ENCODE peak calls at places on chromosomes 3 and 15, in five cellular contexts. F is A673; I is heart left ventricle; T is lower lobe of right lung; G is effector memory CD4-positive, alpha-beta T cell. B is an unnamed sample.
A peak's percentile ranks its signal among the peaks of the same experiment; 100 is the strongest.

GRCh38 chr3:136277634-136278033 is 27.5 kb downstream of the PCCB start:
- DNase-seq in F (no peak), I (no peak), T (no peak), G (no peak), B (no peak)

GRCh38 chr3:37453393-37454391 is 279.3 kb upstream of the LRRFIP2 start:
- DNase-seq in F (peak; percentile 18), I (peak; percentile 82), T (peak; percentile 65), G (no peak), B (no peak)

GRCh38 chr3:23601020-23601822 is 204.5 kb upstream of the UBE2E1 start:
- DNase-seq in F (no peak), I (no peak), T (no peak), G (no peak), B (no peak)

GRCh38 chr15:85002517-85002916 is 20.9 kb downstream of the PDE8A start:
- DNase-seq in F (no peak), I (no peak), T (no peak), G (peak; percentile 5), B (no peak)

GRCh38 chr3:149770246-149770645 is 18.0 kb upstream of the COMMD2 start:
- DNase-seq in F (no peak), I (no peak), T (no peak), G (no peak), B (no peak)

GRCh38 chr15:82314769-82315518 is 34.3 kb downstream of the GOLGA6L10 start:
- DNase-seq in F (no peak), I (peak; percentile 53), T (no peak), G (no peak), B (no peak)

GRCh38 chr15:35000511-35000910 is 12.4 kb upstream of the ZNF770 start:
- DNase-seq in F (no peak), I (no peak), T (no peak), G (no peak), B (peak; percentile 67)

GRCh38 chr3:165638066-165638465 is 199.2 kb downstream of the BCHE start:
- DNase-seq in F (no peak), I (no peak), T (no peak), G (no peak), B (no peak)

GRCh38 chr3:13866406-13866965 is 13.4 kb downstream of the WNT7A start:
- DNase-seq in F (peak; percentile 82), I (no peak), T (no peak), G (peak; percentile 39), B (no peak)

GRCh38 chr3:177905173-177905894 is 630.9 kb upstream of the KCNMB2 start:
- DNase-seq in F (no peak), I (no peak), T (no peak), G (no peak), B (peak; percentile 82)

GRCh38 chr3:177898185-177898584 is 638.1 kb upstream of the KCNMB2 start:
- DNase-seq in F (no peak), I (no peak), T (no peak), G (no peak), B (no peak)

GRCh38 chr3:177894021-177894690 is 642.1 kb upstream of the KCNMB2 start:
- DNase-seq in F (no peak), I (no peak), T (no peak), G (no peak), B (no peak)

GRCh38 chr3:177904661-177905060 is 631.6 kb upstream of the KCNMB2 start:
- DNase-seq in F (no peak), I (no peak), T (no peak), G (no peak), B (no peak)

GRCh38 chr3:177899275-177900067 is 636.8 kb upstream of the KCNMB2 start:
- DNase-seq in F (no peak), I (no peak), T (no peak), G (no peak), B (no peak)
- H3K9me3 ChIP-seq in F (peaks cover 9% of the 10 kb centered on the region), I (peaks cover 48% of the 10 kb centered on the region), T (peaks cover 21% of the 10 kb centered on the region), G (peaks cover 5% of the 10 kb centered on the region), B (peaks cover 28% of the 10 kb centered on the region)

GRCh38 chr15:29736745-29737023 is 85.6 kb downstream of the TJP1 start:
- DNase-seq in F (no peak), I (no peak), T (no peak), G (no peak), B (no peak)

GRCh38 chr15:29736012-29736744 is 86.1 kb downstream of the TJP1 start:
- DNase-seq in F (no peak), I (no peak), T (no peak), G (no peak), B (no peak)

GRCh38 chr15:29734917-29735572 is 87.2 kb downstream of the TJP1 start:
- DNase-seq in F (peak; percentile 10), I (no peak), T (no peak), G (no peak), B (no peak)

GRCh38 chr15:29740692-29741311 is 81.5 kb downstream of the TJP1 start:
- DNase-seq in F (peak; percentile 9), I (no peak), T (no peak), G (no peak), B (no peak)
- H3K27ac ChIP-seq in F (no peak overlapping the region), I (no peak overlapping the region), T (no peak overlapping the region), G (no peak overlapping the region), B (no peak overlapping the region)

DNA sequence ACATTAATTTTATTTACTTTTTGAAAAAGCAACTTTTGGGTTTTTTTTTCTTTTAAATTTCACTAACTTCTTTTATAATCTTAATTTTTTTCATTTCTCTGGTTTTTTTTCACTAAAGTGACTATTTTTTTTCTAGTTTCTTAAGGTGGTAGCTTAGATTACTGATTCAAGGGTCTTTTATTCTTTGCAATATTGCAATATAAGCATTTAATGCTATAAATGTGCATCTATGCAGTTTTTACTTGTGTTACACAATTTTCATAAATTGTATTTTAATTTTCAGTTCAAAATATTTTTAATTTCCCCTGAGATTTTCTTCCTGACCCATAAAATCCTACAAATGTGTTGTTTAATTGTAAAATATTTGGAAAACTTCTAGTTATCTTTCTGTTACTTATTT is 535.8 kb downstream of the GABRG3 start:
- DNase-seq in F (no peak), I (no peak), T (no peak), G (no peak), B (no peak)
- H3K9me3 ChIP-seq in F (peaks cover 41% of the 10 kb centered on the region), I (peaks cover 21% of the 10 kb centered on the region), T (peaks cover 15% of the 10 kb centered on the region), G (peaks cover 3% of the 10 kb centered on the region), B (peaks cover 4% of the 10 kb centered on the region)

DNA sequence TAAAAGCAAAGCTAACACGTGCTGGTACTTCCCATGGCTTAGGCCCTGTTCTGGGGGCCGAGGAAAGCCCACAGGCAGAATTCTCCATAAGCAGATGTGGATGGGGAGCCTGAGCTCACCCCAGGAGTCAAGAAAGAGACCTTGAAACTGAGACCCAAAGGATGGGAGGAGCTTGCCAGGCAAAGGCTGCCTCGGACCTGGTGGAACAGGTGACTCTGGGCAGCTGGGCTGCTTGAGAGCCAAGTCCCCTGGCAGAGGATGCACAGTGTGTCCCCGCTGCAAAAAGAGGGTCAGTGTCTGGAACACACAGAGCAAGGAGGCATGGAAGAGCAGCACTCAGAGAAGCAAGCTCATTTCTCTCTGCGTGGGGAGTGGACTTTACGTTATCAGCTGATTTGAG is 528.7 kb downstream of the GABRG3 start:
- DNase-seq in F (no peak), I (no peak), T (no peak), G (no peak), B (no peak)
- H3K27ac ChIP-seq in F (no peak overlapping the region), I (no peak overlapping the region), T (no peak overlapping the region), G (no peak overlapping the region), B (no peak overlapping the region)

DNA sequence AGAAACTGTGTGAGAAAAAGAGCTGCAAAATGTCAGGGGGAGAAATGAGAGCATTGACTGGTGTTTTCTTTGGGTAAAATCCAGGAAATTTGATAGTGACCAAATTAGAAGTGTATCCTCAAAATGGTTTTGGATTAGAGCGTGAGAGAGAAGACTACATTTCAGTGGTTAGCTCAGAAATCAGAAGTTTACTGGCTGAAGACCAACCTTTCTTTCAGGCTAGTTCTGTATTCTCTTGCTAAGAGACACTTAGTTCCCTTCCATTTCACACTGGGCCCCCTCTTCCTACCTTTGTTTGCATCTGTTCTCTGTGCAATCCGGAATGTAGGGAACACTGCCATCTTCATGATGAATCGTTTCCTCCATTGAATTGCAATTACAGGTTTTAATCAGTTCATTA is 758.0 kb downstream of the AGBL1 start:
- DNase-seq in F (no peak), I (no peak), T (no peak), G (no peak), B (no peak)
- H3K9me3 ChIP-seq in F (peaks cover 11% of the 10 kb centered on the region), I (no peaks in the 10 kb centered on the region), T (no peaks in the 10 kb centered on the region), G (no peaks in the 10 kb centered on the region), B (peaks cover 4% of the 10 kb centered on the region)

GRCh38 chr3:121836069-121836468 is 1.1 kb downstream of the EAF2 start:
- DNase-seq in F (no peak), I (no peak), T (no peak), G (no peak), B (no peak)
- H3K27ac ChIP-seq in F (no peak overlapping the region), I (no peak overlapping the region), T (no peak overlapping the region), G (no peak overlapping the region), B (no peak overlapping the region)

DNA sequence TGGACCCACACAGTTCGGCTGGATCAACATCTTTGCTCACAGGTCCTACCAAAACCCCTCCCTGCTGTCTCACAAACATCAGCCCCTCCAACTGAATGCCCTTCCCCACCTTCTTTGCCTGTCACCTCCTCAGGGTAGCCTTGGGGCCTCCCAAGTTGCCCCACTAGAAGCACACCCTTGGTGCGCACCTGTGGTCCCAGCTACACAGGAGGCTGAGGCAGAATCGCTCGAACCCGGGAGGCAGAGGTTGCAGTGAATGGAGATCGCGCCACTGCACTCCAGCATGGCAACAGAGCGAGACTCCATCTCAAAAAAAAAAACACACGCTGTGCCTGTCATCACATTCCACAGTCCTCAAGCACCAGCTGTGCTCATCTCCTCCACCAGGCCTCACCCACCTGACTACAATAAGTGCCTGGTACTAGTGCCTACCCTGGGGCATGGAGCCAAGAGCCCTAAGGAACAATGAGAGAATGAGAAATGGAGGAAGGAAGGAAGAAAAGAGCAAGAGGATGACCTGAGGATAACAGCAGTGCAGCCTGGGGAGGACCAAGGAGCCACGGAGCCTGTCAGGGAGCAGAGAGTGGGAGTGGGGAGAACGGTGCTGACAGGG is 26.0 kb downstream of the RPN1 start:
- DNase-seq in F (no peak), I (no peak), T (no peak), G (no peak), B (no peak)
- H3K9me3 ChIP-seq in F (no peaks in the 10 kb centered on the region), I (no peaks in the 10 kb centered on the region), T (no peaks in the 10 kb centered on the region), G (no peaks in the 10 kb centered on the region), B (no peaks in the 10 kb centered on the region)